ENCODE peak calls at places on chromosomes 7 and 10, in six cellular contexts. G, A, K, I, N and P are unnamed samples. For H3K4me1, the result is how much of the 10 kb centered on the place peaks cover.

GRCh38 chr7:13578294-13578693 is 411.2 kb downstream of the ETV1 start:
- DNase-seq in G (no peak), A (no peak), K (no peak), I (no peak), N (no peak), P (no peak)

GRCh38 chr7:47771301-47771989 is 176.8 kb downstream of the PKD1L1 start:
- DNase-seq in G (no peak), A (peak), K (no peak), I (peak), N (no peak), P (no peak)

GRCh38 chr7:75986147-75986781 is 8.1 kb downstream of the TMEM120A start:
- DNase-seq in G (no peak), A (no peak), K (no peak), I (peak), N (no peak), P (peak)

GRCh38 chr7:81267508-81267907 is 348.7 kb upstream of the SEMA3C start:
- DNase-seq in G (no peak), A (no peak), K (no peak), I (no peak), N (no peak), P (no peak)

GRCh38 chr7:121449304-121449703 is 53.2 kb upstream of the FAM3C start:
- DNase-seq in G (no peak), A (no peak), K (no peak), I (no peak), N (no peak), P (no peak)

GRCh38 chr10:125691160-125691981 is 8.4 kb upstream of the TEX36 start:
- DNase-seq in G (no peak), A (no peak), K (no peak), I (no peak), N (no peak), P (no peak)

GRCh38 chr10:106566871-106567270 is 597.6 kb downstream of the SORCS1 start:
- DNase-seq in G (no peak), A (no peak), K (no peak), I (no peak), N (peak), P (peak)

GRCh38 chr7:137865764-137866163 is 19.0 kb upstream of the DGKI start:
- DNase-seq in G (no peak), A (no peak), K (no peak), I (no peak), N (no peak), P (no peak)

GRCh38 chr10:76009531-76009930 is 578.1 kb downstream of the LRMDA start:
- DNase-seq in G (no peak), A (no peak), K (no peak), I (no peak), N (no peak), P (no peak)

GRCh38 chr10:124296121-124296812 is 122.5 kb downstream of the OAT start:
- DNase-seq in G (no peak), A (no peak), K (no peak), I (no peak), N (no peak), P (no peak)

DNA sequence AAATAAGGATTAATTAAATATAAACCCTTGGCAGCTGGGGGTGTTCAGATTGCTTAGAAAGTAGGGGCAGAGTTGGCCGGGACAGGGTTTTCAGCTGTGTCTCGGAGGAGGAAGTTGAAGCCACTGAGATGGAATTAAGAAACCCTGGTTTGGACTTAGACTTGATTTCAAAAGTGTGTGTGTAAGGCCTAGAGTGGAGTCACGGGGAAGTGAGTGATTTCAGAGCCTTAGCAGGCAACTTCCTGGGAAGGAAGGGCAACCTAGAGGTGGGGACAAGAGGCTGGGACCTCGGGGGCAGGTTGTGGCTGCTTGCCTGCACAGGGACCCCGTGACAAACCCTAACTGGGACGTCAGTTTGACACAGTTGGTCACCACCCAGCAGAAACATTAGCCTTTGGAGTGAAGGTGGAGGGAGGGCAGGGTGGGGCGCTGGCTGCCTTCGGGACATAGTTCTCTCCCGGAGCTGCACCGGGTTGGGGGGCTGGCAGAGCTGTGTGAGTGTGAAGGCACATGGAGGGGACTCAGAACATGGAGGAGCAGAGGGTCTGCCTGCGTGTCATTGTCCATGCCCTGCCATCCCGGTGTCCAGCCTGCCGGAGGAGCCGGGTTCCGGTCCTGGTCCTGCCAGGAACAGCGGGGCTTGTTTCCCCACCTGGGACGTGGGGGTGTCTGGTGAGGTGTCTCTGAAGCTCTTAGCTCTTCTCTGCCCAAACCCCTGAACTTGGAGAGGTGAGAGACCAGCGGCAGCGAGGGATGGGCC is 1.8 kb downstream of the BRI3 start:
- DNase-seq in G (no peak), A (no peak), K (no peak), I (peak), N (peak), P (peak)
- H3K4me1 ChIP-seq in G (under half), A (half or more), K (under half), I (half or more), N (half or more), P (half or more)

GRCh38 chr10:53093878-53094277 is 321.3 kb upstream of the MBL2 start:
- DNase-seq in G (no peak), A (no peak), K (no peak), I (no peak), N (no peak), P (no peak)
- H3K27ac ChIP-seq in G (no peak), A (no peak), K (no peak), I (no peak), N (no peak), P (no peak)

GRCh38 chr7:26686448-26686981 is 177.9 kb downstream of the SKAP2 start:
- DNase-seq in G (no peak), A (no peak), K (peak), I (no peak), N (no peak), P (peak)

GRCh38 chr7:26688936-26689506 is 175.4 kb downstream of the SKAP2 start:
- DNase-seq in G (no peak), A (no peak), K (no peak), I (no peak), N (no peak), P (no peak)

GRCh38 chr7:26690135-26690534 is 174.3 kb downstream of the SKAP2 start:
- DNase-seq in G (no peak), A (no peak), K (no peak), I (no peak), N (no peak), P (no peak)

GRCh38 chr7:26685636-26686035 is 178.8 kb downstream of the SKAP2 start:
- DNase-seq in G (no peak), A (no peak), K (no peak), I (no peak), N (no peak), P (no peak)

GRCh38 chr7:26688388-26688787 is 176.0 kb downstream of the SKAP2 start:
- DNase-seq in G (no peak), A (no peak), K (no peak), I (no peak), N (no peak), P (no peak)
- H3K4me1 ChIP-seq in G (under half), A (under half), K (under half), I (under half), N (under half), P (under half)

DNA sequence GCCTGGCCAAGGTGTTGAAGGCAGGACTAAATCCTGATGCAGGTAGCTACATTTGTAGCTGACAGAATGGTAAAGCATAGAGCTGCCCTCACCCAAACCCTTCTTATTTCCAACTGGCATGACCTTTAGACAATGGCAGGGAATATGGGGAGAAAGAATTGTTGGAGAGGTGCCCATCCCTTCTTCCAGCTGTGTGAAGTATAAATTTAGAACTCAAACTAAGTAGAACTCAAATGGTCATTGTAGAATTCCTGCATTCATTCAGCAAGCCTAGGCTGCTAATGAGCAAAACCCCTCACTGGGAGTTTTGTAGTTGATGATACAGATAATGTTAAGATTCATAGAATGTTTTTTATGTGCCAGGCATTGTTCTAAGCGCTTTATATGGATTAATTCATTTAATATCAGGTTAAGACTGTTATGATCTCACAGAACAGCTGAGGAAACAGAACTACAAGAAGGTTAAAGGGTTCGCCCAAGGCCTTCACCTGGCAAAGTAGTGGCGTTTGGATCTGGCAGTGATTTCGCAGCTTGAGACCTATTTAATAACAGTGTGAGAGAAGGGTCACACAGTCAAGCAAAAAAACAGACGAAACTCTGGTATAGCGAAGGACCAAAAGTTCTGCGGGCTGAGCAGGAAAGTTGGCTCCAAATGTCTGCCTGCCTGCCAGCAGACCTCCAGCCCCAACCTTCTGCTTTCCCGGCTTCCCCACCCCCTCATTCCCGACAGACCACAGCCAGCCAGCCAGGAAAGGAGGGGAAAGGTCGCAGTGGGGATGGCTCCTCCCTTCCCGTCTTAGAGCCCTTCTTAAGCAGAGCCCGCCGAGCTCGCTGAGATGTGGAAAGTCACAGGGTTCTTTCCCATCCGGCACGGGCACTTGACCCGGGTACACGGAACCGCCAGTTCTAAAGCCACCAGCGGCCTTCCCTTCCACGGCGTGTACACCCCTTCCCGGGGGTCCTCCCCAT is 1.6 kb upstream of the HILPDA start:
- DNase-seq in G (no peak), A (no peak), K (peak), I (peak), N (peak), P (peak)
- H3K27ac ChIP-seq in G (peak), A (peak), K (peak), I (peak), N (peak), P (peak)

DNA sequence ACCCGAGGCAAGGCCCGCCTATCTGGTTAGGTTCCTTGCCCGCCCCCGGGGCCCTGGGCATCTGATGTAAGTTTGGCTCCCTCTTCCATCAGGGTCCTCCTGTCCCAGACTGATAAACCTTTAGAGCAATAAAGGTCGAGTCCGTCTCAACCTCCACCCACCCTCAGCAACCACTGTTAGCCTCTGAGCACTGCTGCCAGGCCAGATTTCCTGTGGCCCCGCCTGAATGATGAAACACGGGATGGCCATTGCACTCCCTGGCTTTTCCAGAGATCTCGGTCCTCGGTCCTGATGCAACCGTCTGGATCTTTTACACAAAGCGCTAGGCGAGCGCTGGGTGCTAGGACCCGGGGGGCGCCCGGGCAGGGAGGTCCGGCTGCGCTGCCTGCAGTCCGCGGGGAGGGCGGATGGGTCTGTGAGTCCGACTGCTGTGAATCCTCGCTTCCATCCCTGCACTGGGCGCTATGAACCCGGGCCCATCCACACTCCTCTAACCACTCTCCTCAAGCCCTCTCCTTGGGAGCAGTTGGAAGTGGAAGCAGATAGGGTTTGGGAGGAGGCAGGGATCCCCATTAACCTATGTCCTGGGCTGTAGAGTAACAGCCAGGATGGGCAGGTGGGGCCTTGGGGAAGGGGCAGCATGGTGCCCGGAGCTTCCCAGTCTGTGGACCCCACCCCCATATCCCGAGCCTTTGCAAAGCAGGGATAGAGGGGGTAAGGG is 875 bp upstream of the DDIT4 start:
- DNase-seq in G (no peak), A (peak), K (peak), I (peak), N (peak), P (peak)
- H3K4me1 ChIP-seq in G (under half), A (under half), K (under half), I (under half), N (half or more), P (under half)

DNA sequence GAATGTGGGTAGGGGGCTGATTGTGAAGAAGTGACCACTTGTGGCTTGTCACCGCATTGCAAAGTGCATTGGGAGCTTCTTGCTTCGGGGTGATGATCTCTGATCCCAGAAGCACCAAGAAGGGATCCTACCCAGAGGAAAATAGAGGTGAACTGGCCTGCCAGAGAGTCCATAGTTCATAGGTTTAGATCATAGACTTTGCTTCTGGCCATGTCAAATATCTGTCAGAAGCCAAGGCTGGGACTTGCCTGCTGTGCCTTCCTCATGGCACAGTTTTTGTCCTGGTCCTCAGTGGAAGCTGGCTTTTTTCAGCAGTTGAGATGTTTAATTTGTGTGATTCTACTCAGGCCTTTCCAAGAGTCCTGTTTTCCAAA is 1.1 kb downstream of the ZSWIM8 start:
- DNase-seq in G (no peak), A (peak), K (no peak), I (no peak), N (no peak), P (no peak)
- H3K27ac ChIP-seq in G (peak), A (peak), K (no peak), I (peak), N (peak), P (peak)

GRCh38 chr7:5689716-5690115 is 91.7 kb downstream of the RNF216 start:
- DNase-seq in G (no peak), A (no peak), K (no peak), I (no peak), N (no peak), P (no peak)
- H3K4me1 ChIP-seq in G (half or more), A (half or more), K (under half), I (half or more), N (half or more), P (half or more)

GRCh38 chr7:92720604-92721350 is 115.6 kb downstream of the CDK6 start:
- DNase-seq in G (no peak), A (no peak), K (no peak), I (no peak), N (no peak), P (no peak)

GRCh38 chr7:92722541-92722940 is 113.8 kb downstream of the CDK6 start:
- DNase-seq in G (no peak), A (no peak), K (no peak), I (no peak), N (no peak), P (no peak)

GRCh38 chr7:92725161-92725925 is 111.0 kb downstream of the CDK6 start:
- DNase-seq in G (no peak), A (no peak), K (no peak), I (no peak), N (no peak), P (no peak)

GRCh38 chr7:92723205-92723604 is 113.2 kb downstream of the CDK6 start:
- DNase-seq in G (no peak), A (no peak), K (no peak), I (no peak), N (no peak), P (no peak)

GRCh38 chr7:92723978-92724377 is 112.4 kb downstream of the CDK6 start:
- DNase-seq in G (no peak), A (no peak), K (no peak), I (no peak), N (peak), P (no peak)
- H3K27ac ChIP-seq in G (no peak), A (peak), K (no peak), I (peak), N (peak), P (peak)

GRCh38 chr7:44673324-44673723 is 66.9 kb downstream of the OGDH start:
- DNase-seq in G (no peak), A (no peak), K (no peak), I (no peak), N (no peak), P (no peak)
- H3K4me1 ChIP-seq in G (under half), A (under half), K (under half), I (under half), N (under half), P (under half)

GRCh38 chr10:21146446-21146789 is 249.3 kb upstream of the NEBL start:
- DNase-seq in G (no peak), A (no peak), K (no peak), I (no peak), N (no peak), P (no peak)
- H3K27ac ChIP-seq in G (no peak), A (no peak), K (no peak), I (no peak), N (no peak), P (no peak)